ENCODE peak calls at places on chromosomes 6 and 20, in seven cellular contexts. E, P, W, K, X, U and J are unnamed samples.

GRCh38 chr20:44477151-44477550 is 1.5 kb downstream of the TTPAL start:
- DNase-seq in E (no peak), P (no peak), W (no peak), K (no peak), X (no peak), U (no peak), J (no peak)

GRCh38 chr20:37363221-37364012 is 17.5 kb downstream of the SRC start:
- DNase-seq in E (no peak), P (no peak), W (no peak), K (no peak), X (peak), U (no peak), J (no peak)

GRCh38 chr20:61535536-61535935 is 283.5 kb downstream of the CDH4 start:
- DNase-seq in E (no peak), P (no peak), W (no peak), K (no peak), X (no peak), U (no peak), J (no peak)

GRCh38 chr6:118859517-118860064 is 34.4 kb upstream of the ASF1A start:
- DNase-seq in E (no peak), P (no peak), W (no peak), K (peak), X (no peak), U (no peak), J (no peak)

GRCh38 chr6:111096246-111096645 is 8.9 kb downstream of the SLC16A10 start:
- DNase-seq in E (no peak), P (peak), W (peak), K (no peak), X (no peak), U (no peak), J (no peak)

GRCh38 chr6:156953478-156954146 is 176.4 kb downstream of the ARID1B start:
- DNase-seq in E (no peak), P (no peak), W (no peak), K (no peak), X (no peak), U (no peak), J (no peak)

GRCh38 chr6:107655245-107655644 is 165.3 kb downstream of the SOBP start:
- DNase-seq in E (no peak), P (no peak), W (no peak), K (no peak), X (no peak), U (no peak), J (no peak)

GRCh38 chr6:150683320-150683719 is 83.6 kb downstream of the PLEKHG1 start:
- DNase-seq in E (peak), P (no peak), W (no peak), K (no peak), X (no peak), U (no peak), J (no peak)

GRCh38 chr6:163214259-163214658 is 200.3 kb upstream of the QKI start:
- DNase-seq in E (no peak), P (no peak), W (no peak), K (no peak), X (no peak), U (no peak), J (no peak)

GRCh38 chr6:56484669-56485068 is 158.0 kb downstream of the DST start:
- DNase-seq in E (no peak), P (no peak), W (no peak), K (no peak), X (no peak), U (no peak), J (no peak)

GRCh38 chr20:48632825-48633619 is 194.8 kb downstream of the PREX1 start:
- DNase-seq in E (no peak), P (no peak), W (no peak), K (no peak), X (no peak), U (no peak), J (no peak)

GRCh38 chr20:10447028-10447427 is 11.9 kb downstream of the SLX4IP start:
- DNase-seq in E (no peak), P (peak), W (no peak), K (peak), X (no peak), U (peak), J (no peak)

GRCh38 chr6:170234419-170234818 is 56.5 kb downstream of the DLL1 start:
- DNase-seq in E (no peak), P (no peak), W (no peak), K (no peak), X (no peak), U (no peak), J (no peak)

GRCh38 chr20:5181955-5182354 is 55.1 kb downstream of the CDS2 start:
- DNase-seq in E (no peak), P (no peak), W (no peak), K (no peak), X (no peak), U (no peak), J (no peak)

GRCh38 chr6:156028310-156029131 is 572.9 kb upstream of the NOX3 start:
- DNase-seq in E (no peak), P (no peak), W (no peak), K (no peak), X (no peak), U (no peak), J (no peak)

GRCh38 chr6:90179190-90180169 is 117.2 kb downstream of the BACH2 start:
- DNase-seq in E (no peak), P (no peak), W (no peak), K (no peak), X (no peak), U (no peak), J (no peak)

GRCh38 chr20:33669224-33669623 is 2.5 kb downstream of the ACTL10 start:
- DNase-seq in E (no peak), P (no peak), W (no peak), K (no peak), X (no peak), U (no peak), J (no peak)

GRCh38 chr6:110323004-110323657 is 35.0 kb downstream of the METTL24 start:
- DNase-seq in E (no peak), P (no peak), W (no peak), K (no peak), X (no peak), U (no peak), J (no peak)

GRCh38 chr6:41163419-41163717 is 452 bp upstream of the TREM2 start:
- DNase-seq in E (peak), P (no peak), W (no peak), K (no peak), X (no peak), U (no peak), J (no peak)

GRCh38 chr6:14880052-14880451 is 365.8 kb upstream of the JARID2 start:
- DNase-seq in E (no peak), P (no peak), W (no peak), K (no peak), X (no peak), U (no peak), J (no peak)

GRCh38 chr6:79672631-79673065 is 41.5 kb downstream of the SH3BGRL2 start:
- DNase-seq in E (no peak), P (no peak), W (no peak), K (no peak), X (no peak), U (peak), J (no peak)

GRCh38 chr6:36245572-36246031 is 24.3 kb upstream of the PNPLA1 start:
- DNase-seq in E (no peak), P (peak), W (no peak), K (peak), X (no peak), U (no peak), J (no peak)

GRCh38 chr6:150293423-150294280 is 75.2 kb upstream of the IYD start:
- DNase-seq in E (no peak), P (no peak), W (no peak), K (no peak), X (no peak), U (no peak), J (no peak)

GRCh38 chr6:135182120-135182992 is 1.2 kb downstream of the MYB start:
- DNase-seq in E (no peak), P (peak), W (no peak), K (no peak), X (no peak), U (no peak), J (no peak)

GRCh38 chr6:22147983-22148797 is 148.6 kb downstream of the PRL start:
- DNase-seq in E (no peak), P (no peak), W (no peak), K (no peak), X (no peak), U (no peak), J (no peak)

GRCh38 chr6:147559016-147559415 is 50.5 kb downstream of the SAMD5 start:
- DNase-seq in E (no peak), P (peak), W (no peak), K (no peak), X (no peak), U (no peak), J (no peak)

GRCh38 chr6:72626126-72626525 is 4.3 kb downstream of the KCNQ5 start:
- DNase-seq in E (no peak), P (no peak), W (no peak), K (no peak), X (no peak), U (no peak), J (no peak)

GRCh38 chr20:15205719-15206118 is 868.3 kb upstream of the FLRT3 start:
- DNase-seq in E (no peak), P (no peak), W (no peak), K (no peak), X (no peak), U (no peak), J (no peak)

GRCh38 chr6:104484626-104485025 is 375.1 kb downstream of the HACE1 start:
- DNase-seq in E (no peak), P (no peak), W (no peak), K (no peak), X (no peak), U (no peak), J (no peak)

GRCh38 chr20:58650181-58650775 is 805 bp upstream of the STX16 start:
- DNase-seq in E (peak), P (no peak), W (no peak), K (no peak), X (peak), U (no peak), J (no peak)

GRCh38 chr20:62814709-62815065 is 2.2 kb upstream of the COL9A3 start:
- DNase-seq in E (no peak), P (no peak), W (no peak), K (no peak), X (no peak), U (no peak), J (no peak)

GRCh38 chr6:145660676-145661075 is 74.6 kb downstream of the EPM2A start:
- DNase-seq in E (no peak), P (no peak), W (no peak), K (no peak), X (no peak), U (no peak), J (no peak)

GRCh38 chr6:142702501-142703460 is 242.2 kb downstream of the HIVEP2 start:
- DNase-seq in E (peak), P (peak), W (peak), K (peak), X (peak), U (no peak), J (no peak)

GRCh38 chr6:141561154-141561553 is 571.6 kb upstream of the GJE1 start:
- DNase-seq in E (no peak), P (no peak), W (no peak), K (no peak), X (no peak), U (no peak), J (no peak)

GRCh38 chr6:141562801-141563763 is 569.6 kb upstream of the GJE1 start:
- DNase-seq in E (no peak), P (peak), W (peak), K (peak), X (peak), U (peak), J (no peak)

GRCh38 chr6:141562181-141562800 is 570.4 kb upstream of the GJE1 start:
- DNase-seq in E (no peak), P (peak), W (no peak), K (peak), X (peak), U (no peak), J (peak)
- H3K4me3 ChIP-seq in E (peak), P (no peak), W (peak), K (peak), X (peak), U (peak), J (peak)

DNA sequence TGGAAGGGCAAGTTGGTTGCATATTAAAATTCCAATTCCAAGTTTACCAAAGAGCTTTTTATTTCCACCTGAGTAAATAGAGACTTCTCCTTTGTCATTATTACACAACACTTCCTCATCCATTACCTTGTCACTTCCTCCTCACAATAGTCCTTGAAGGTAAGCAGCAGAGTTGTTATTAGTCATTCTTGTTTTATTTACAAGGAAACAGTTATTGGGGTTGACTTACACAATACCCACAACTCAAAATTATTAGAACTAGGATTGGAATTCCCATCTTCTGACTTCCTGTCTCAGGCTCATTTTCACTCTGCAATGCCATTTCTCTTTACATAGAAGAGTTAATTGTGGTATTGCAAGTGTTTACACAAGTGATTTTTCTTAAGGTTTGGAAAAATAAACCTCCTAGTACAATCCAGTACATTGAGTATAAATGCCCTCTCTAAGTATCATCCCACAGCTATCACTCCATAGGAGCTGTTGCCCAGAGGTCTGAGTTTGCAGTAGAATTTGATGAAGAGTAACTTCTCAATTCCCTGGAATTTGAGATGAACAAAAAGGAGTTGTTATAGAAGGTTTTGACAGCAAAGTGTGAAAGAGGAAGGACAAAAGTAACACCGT is 28.9 kb upstream of the MTRF1L start:
- DNase-seq in E (no peak), P (no peak), W (no peak), K (no peak), X (no peak), U (no peak), J (no peak)
- TF ChIP-seq POLR2AphosphoS5 in E (no peak), P (no peak), W (no peak), K (no peak), X (no peak), U (no peak), J (no peak)

DNA sequence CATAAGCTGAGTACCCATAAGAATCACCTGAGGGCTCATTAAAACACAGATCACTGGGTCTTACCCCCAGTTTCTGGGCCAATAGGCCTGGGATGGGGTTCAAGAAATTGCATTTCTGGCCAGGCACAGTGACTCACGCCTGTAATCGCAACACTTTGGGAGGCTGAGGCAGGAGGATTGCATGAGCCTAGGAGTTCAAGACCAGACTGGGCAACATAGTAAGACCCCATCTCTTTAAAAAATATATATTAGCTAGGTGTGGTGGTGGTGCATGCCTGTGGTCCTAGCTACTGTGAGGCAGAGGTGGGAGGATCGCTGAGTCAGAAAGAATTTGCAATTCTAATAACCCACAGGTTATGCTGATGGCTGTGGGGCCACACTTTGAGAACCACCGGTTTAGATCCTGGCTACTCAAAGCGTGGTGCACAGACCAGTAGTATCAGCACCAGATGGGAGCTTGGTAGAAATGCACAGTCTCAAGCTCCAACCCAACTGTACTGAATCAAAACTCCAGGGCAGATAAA is 2.0 kb downstream of the CCM2L start:
- DNase-seq in E (no peak), P (no peak), W (no peak), K (no peak), X (no peak), U (no peak), J (no peak)
- H3K4me3 ChIP-seq in E (peak), P (no peak), W (peak), K (no peak), X (no peak), U (no peak), J (no peak)

GRCh38 chr20:50958733-50959542 is at the start of gene MOCS3:
- DNase-seq in E (peak), P (peak), W (peak), K (peak), X (peak), U (no peak), J (peak)

GRCh38 chr20:50957798-50958732 is at the start of gene DPM1:
- DNase-seq in E (peak), P (peak), W (peak), K (peak), X (peak), U (peak), J (peak)

GRCh38 chr20:50953196-50953595 is 5.1 kb downstream of the DPM1 start:
- DNase-seq in E (no peak), P (no peak), W (no peak), K (no peak), X (no peak), U (no peak), J (no peak)

GRCh38 chr20:50957276-50957675 is 1.1 kb downstream of the DPM1 start:
- DNase-seq in E (no peak), P (no peak), W (no peak), K (no peak), X (no peak), U (no peak), J (no peak)

GRCh38 chr20:50953821-50954220 is 4.5 kb downstream of the DPM1 start:
- DNase-seq in E (no peak), P (no peak), W (no peak), K (no peak), X (no peak), U (no peak), J (no peak)
- TF ChIP-seq POLR2AphosphoS5 in E (no peak), P (no peak), W (no peak), K (no peak), X (no peak), U (no peak), J (no peak)

DNA sequence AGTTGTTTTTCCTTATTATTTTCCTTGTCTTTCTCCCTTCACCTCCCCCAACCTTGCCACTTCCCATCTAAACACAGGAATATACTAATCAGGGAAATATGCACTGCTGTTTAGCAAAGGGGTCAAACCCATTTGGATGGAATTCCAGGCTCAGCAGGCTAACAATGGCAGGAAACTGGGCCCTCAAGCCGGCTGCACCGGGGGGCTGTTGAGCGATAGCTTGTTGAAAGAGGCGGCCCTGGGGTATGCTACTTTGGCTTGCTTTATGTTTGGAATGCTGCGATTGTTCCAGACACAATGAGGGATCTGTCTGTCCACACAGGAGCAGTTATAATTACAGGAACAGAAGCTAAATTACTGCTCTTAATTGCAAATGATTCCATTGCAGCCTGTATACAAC is 112.7 kb downstream of the TMEM170B start:
- DNase-seq in E (no peak), P (no peak), W (no peak), K (no peak), X (no peak), U (no peak), J (no peak)
- H3K4me3 ChIP-seq in E (no peak), P (no peak), W (no peak), K (no peak), X (no peak), U (no peak), J (no peak)

DNA sequence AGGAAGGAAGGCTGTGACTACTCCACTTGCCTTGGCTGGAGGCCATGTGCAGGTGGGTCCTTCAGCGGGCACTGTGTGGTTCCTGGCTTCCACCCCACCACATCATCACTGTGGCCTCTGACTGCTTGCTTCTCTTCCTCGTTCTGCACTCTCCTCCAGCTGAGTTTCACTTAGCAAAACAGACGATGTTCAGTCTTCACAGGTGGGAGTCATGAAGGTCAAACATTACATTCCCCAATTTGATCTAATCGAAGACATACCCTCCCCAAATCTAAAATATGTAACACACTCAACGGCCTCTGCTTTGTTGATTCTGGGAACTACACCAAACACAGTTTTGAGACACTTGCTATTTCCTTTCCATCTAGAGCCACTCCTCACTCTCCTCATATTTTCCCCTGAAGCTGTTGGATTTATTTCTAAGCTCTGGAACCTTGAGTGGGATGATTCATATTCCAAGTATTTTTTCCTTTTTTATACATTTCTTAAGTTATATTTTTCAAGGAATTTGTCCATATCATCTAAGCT is 132.5 kb upstream of the FOXA2 start:
- DNase-seq in E (peak), P (no peak), W (peak), K (peak), X (no peak), U (no peak), J (no peak)
- TF ChIP-seq POLR2AphosphoS5 in E (no peak), P (no peak), W (no peak), K (peak), X (no peak), U (no peak), J (no peak)

GRCh38 chr6:882084-882598 is 189.2 kb upstream of the EXOC2 start:
- DNase-seq in E (no peak), P (no peak), W (no peak), K (no peak), X (no peak), U (no peak), J (no peak)
- H3K4me3 ChIP-seq in E (no peak), P (no peak), W (no peak), K (no peak), X (no peak), U (no peak), J (no peak)